ENCODE peak calls at places on chromosomes 13 and 19, in seven cellular contexts. One of them, this sample, is unnamed.

GRCh38 chr13:84366484-84366883 is 484.2 kb upstream of the SLITRK1 start:
- DNase-seq in endothelial cell of umbilical vein: no peak
- DNase-seq in neural progenitor cell: no peak
- DNase-seq in PC-3: no peak
- DNase-seq in fibroblast of lung: peak; percentile 69
- DNase-seq in PC-9: no peak
- DNase-seq in SK-N-MC: no peak
- DNase-seq in this sample: no peak

GRCh38 chr13:106586764-106587163 is 18.8 kb upstream of the ARGLU1 start:
- DNase-seq in PC-9: no peak
- DNase-seq in fibroblast of lung: no peak
- DNase-seq in SK-N-MC: no peak
- DNase-seq in PC-3: no peak
- DNase-seq in endothelial cell of umbilical vein: no peak
- DNase-seq in neural progenitor cell: no peak
- DNase-seq in this sample: no peak

GRCh38 chr19:30374791-30375650 is 2.8 kb downstream of the ZNF536 start:
- DNase-seq in endothelial cell of umbilical vein: no peak
- DNase-seq in fibroblast of lung: no peak
- DNase-seq in PC-3: no peak
- DNase-seq in PC-9: no peak
- DNase-seq in neural progenitor cell: peak; percentile 54
- DNase-seq in SK-N-MC: no peak
- DNase-seq in this sample: no peak

GRCh38 chr13:51317262-51317661 is 22.2 kb upstream of the SERPINE3 start:
- DNase-seq in PC-3: peak; percentile 76
- DNase-seq in PC-9: no peak
- DNase-seq in SK-N-MC: no peak
- DNase-seq in endothelial cell of umbilical vein: peak; percentile 42
- DNase-seq in fibroblast of lung: peak; percentile 72
- DNase-seq in neural progenitor cell: no peak
- DNase-seq in this sample: peak; percentile 20

GRCh38 chr13:109821038-109821545 is 34.7 kb upstream of the IRS2 start:
- DNase-seq in PC-9: peak; percentile 51
- DNase-seq in PC-3: no peak
- DNase-seq in fibroblast of lung: no peak
- DNase-seq in endothelial cell of umbilical vein: no peak
- DNase-seq in neural progenitor cell: no peak
- DNase-seq in SK-N-MC: no peak
- DNase-seq in this sample: no peak

GRCh38 chr13:79491715-79492114 is 10.8 kb downstream of the NDFIP2 start:
- DNase-seq in PC-3: peak; percentile 62
- DNase-seq in SK-N-MC: no peak
- DNase-seq in fibroblast of lung: peak; percentile 87
- DNase-seq in neural progenitor cell: no peak
- DNase-seq in endothelial cell of umbilical vein: no peak
- DNase-seq in PC-9: no peak
- DNase-seq in this sample: peak; percentile 95

GRCh38 chr19:35509018-35509652 is 4.3 kb downstream of the DMKN start:
- DNase-seq in PC-9: peak; percentile 70
- DNase-seq in neural progenitor cell: peak; percentile 62
- DNase-seq in SK-N-MC: no peak
- DNase-seq in PC-3: peak; percentile 67
- DNase-seq in endothelial cell of umbilical vein: no peak
- DNase-seq in fibroblast of lung: no peak
- DNase-seq in this sample: peak; percentile 79

GRCh38 chr13:111021270-111021669 is 93.8 kb upstream of the ARHGEF7 start:
- DNase-seq in endothelial cell of umbilical vein: no peak
- DNase-seq in neural progenitor cell: no peak
- DNase-seq in fibroblast of lung: no peak
- DNase-seq in PC-3: no peak
- DNase-seq in SK-N-MC: no peak
- DNase-seq in PC-9: no peak
- DNase-seq in this sample: no peak

GRCh38 chr19:5156231-5156986 is 184.2 kb downstream of the PTPRS start:
- DNase-seq in endothelial cell of umbilical vein: no peak
- DNase-seq in PC-9: no peak
- DNase-seq in fibroblast of lung: no peak
- DNase-seq in SK-N-MC: no peak
- DNase-seq in neural progenitor cell: no peak
- DNase-seq in PC-3: no peak
- DNase-seq in this sample: no peak

GRCh38 chr13:108780706-108781105 is 151.3 kb downstream of the MYO16 start:
- DNase-seq in PC-3: peak; percentile 10
- DNase-seq in fibroblast of lung: no peak
- DNase-seq in PC-9: no peak
- DNase-seq in SK-N-MC: no peak
- DNase-seq in endothelial cell of umbilical vein: no peak
- DNase-seq in neural progenitor cell: no peak
- DNase-seq in this sample: no peak

GRCh38 chr19:35718345-35719041 is 690 bp downstream of the KMT2B start:
- DNase-seq in PC-9: peak; percentile 29
- DNase-seq in PC-3: peak; percentile 9
- DNase-seq in fibroblast of lung: peak; percentile 15
- DNase-seq in SK-N-MC: no peak
- DNase-seq in neural progenitor cell: no peak
- DNase-seq in endothelial cell of umbilical vein: peak; percentile 25
- DNase-seq in this sample: peak; percentile 23

GRCh38 chr13:102273111-102273510 is 128.7 kb downstream of the FGF14 start:
- DNase-seq in neural progenitor cell: no peak
- DNase-seq in PC-3: no peak
- DNase-seq in SK-N-MC: no peak
- DNase-seq in endothelial cell of umbilical vein: no peak
- DNase-seq in fibroblast of lung: no peak
- DNase-seq in PC-9: no peak
- DNase-seq in this sample: no peak

GRCh38 chr13:102948006-102948405 is 102.2 kb downstream of the ERCC5 start:
- DNase-seq in PC-3: peak; percentile 4
- DNase-seq in neural progenitor cell: peak; percentile 63
- DNase-seq in fibroblast of lung: peak; percentile 5
- DNase-seq in PC-9: no peak
- DNase-seq in endothelial cell of umbilical vein: no peak
- DNase-seq in SK-N-MC: no peak
- DNase-seq in this sample: no peak

GRCh38 chr19:8004723-8005513 is 523 bp downstream of the ELAVL1 start:
- DNase-seq in PC-3: peak; percentile 19
- DNase-seq in neural progenitor cell: no peak
- DNase-seq in SK-N-MC: no peak
- DNase-seq in PC-9: no peak
- DNase-seq in fibroblast of lung: peak; percentile 23
- DNase-seq in endothelial cell of umbilical vein: peak; percentile 11
- DNase-seq in this sample: no peak

GRCh38 chr19:584240-585001 is 5.3 kb upstream of the HCN2 start:
- DNase-seq in fibroblast of lung: no peak
- DNase-seq in PC-3: peak; percentile 44
- DNase-seq in endothelial cell of umbilical vein: peak; percentile 44
- DNase-seq in neural progenitor cell: peak; percentile 82
- DNase-seq in SK-N-MC: no peak
- DNase-seq in PC-9: peak; percentile 52
- DNase-seq in this sample: no peak

GRCh38 chr19:11480081-11480926 is 542 bp downstream of the ELAVL3 start:
- DNase-seq in endothelial cell of umbilical vein: no peak
- DNase-seq in PC-9: no peak
- DNase-seq in neural progenitor cell: no peak
- DNase-seq in PC-3: no peak
- DNase-seq in SK-N-MC: no peak
- DNase-seq in fibroblast of lung: no peak
- DNase-seq in this sample: no peak

GRCh38 chr19:11480927-11481776 is at the start of gene ELAVL3:
- DNase-seq in fibroblast of lung: no peak
- DNase-seq in endothelial cell of umbilical vein: no peak
- DNase-seq in neural progenitor cell: peak; percentile 72
- DNase-seq in PC-9: no peak
- DNase-seq in SK-N-MC: no peak
- DNase-seq in PC-3: no peak
- DNase-seq in this sample: no peak

GRCh38 chr19:11483176-11484111 is 2.6 kb upstream of the ELAVL3 start:
- DNase-seq in endothelial cell of umbilical vein: no peak
- DNase-seq in neural progenitor cell: no peak
- DNase-seq in PC-3: no peak
- DNase-seq in fibroblast of lung: no peak
- DNase-seq in PC-9: no peak
- DNase-seq in SK-N-MC: no peak
- DNase-seq in this sample: no peak

GRCh38 chr19:11482384-11483050 is 1.7 kb upstream of the ELAVL3 start:
- DNase-seq in PC-9: peak; percentile 73
- DNase-seq in endothelial cell of umbilical vein: peak; percentile 78
- DNase-seq in fibroblast of lung: peak; percentile 55
- DNase-seq in PC-3: peak; percentile 88
- DNase-seq in neural progenitor cell: peak; percentile 91
- DNase-seq in SK-N-MC: no peak
- DNase-seq in this sample: peak; percentile 69

GRCh38 chr19:11481777-11482383 is 1.0 kb upstream of the ELAVL3 start:
- DNase-seq in neural progenitor cell: peak; percentile 92
- DNase-seq in SK-N-MC: peak; percentile 84
- DNase-seq in PC-3: peak; percentile 86
- DNase-seq in endothelial cell of umbilical vein: peak; percentile 81
- DNase-seq in fibroblast of lung: peak; percentile 80
- DNase-seq in PC-9: no peak
- DNase-seq in this sample: peak; percentile 74
- TF ChIP-seq EZH2 in neural progenitor cell: peak; percentile 16
- TF ChIP-seq EZH2 in SK-N-MC: no peak
- TF ChIP-seq EZH2 in PC-3: no peak
- TF ChIP-seq EZH2 in endothelial cell of umbilical vein: peak; percentile 11
- TF ChIP-seq EZH2 in fibroblast of lung: no peak
- TF ChIP-seq EZH2 in PC-9: no peak
- TF ChIP-seq EZH2 in this sample: peak; percentile 31

GRCh38 chr19:38734176-38734425 is 10.2 kb downstream of the CAPN12 start:
- DNase-seq in SK-N-MC: no peak
- DNase-seq in fibroblast of lung: no peak
- DNase-seq in PC-9: no peak
- DNase-seq in endothelial cell of umbilical vein: no peak
- DNase-seq in PC-3: no peak
- DNase-seq in neural progenitor cell: no peak
- DNase-seq in this sample: no peak

GRCh38 chr19:38735257-38735686 is 9.0 kb downstream of the CAPN12 start:
- DNase-seq in neural progenitor cell: peak; percentile 72
- DNase-seq in PC-3: peak; percentile 18
- DNase-seq in endothelial cell of umbilical vein: no peak
- DNase-seq in PC-9: peak; percentile 74
- DNase-seq in SK-N-MC: no peak
- DNase-seq in fibroblast of lung: no peak
- DNase-seq in this sample: peak; percentile 47

GRCh38 chr19:38736036-38736412 is 8.2 kb downstream of the CAPN12 start:
- DNase-seq in SK-N-MC: no peak
- DNase-seq in PC-3: peak; percentile 39
- DNase-seq in endothelial cell of umbilical vein: no peak
- DNase-seq in fibroblast of lung: peak; percentile 50
- DNase-seq in neural progenitor cell: peak; percentile 82
- DNase-seq in PC-9: peak; percentile 63
- DNase-seq in this sample: no peak

GRCh38 chr19:38733493-38734175 is 10.6 kb downstream of the CAPN12 start:
- DNase-seq in endothelial cell of umbilical vein: no peak
- DNase-seq in PC-9: no peak
- DNase-seq in fibroblast of lung: no peak
- DNase-seq in SK-N-MC: no peak
- DNase-seq in PC-3: no peak
- DNase-seq in neural progenitor cell: no peak
- DNase-seq in this sample: peak; percentile 48

GRCh38 chr19:38734426-38735256 is 9.6 kb downstream of the CAPN12 start:
- DNase-seq in PC-9: peak; percentile 51
- DNase-seq in SK-N-MC: no peak
- DNase-seq in neural progenitor cell: peak; percentile 41
- DNase-seq in endothelial cell of umbilical vein: no peak
- DNase-seq in PC-3: peak; percentile 35
- DNase-seq in fibroblast of lung: peak; percentile 30
- DNase-seq in this sample: peak; percentile 55
- H3K4me3 ChIP-seq in PC-9: peak overlapping the region; percentile 68
- H3K4me3 ChIP-seq in SK-N-MC: no peak overlapping the region
- H3K4me3 ChIP-seq in neural progenitor cell: peak overlapping the region; percentile 38
- H3K4me3 ChIP-seq in endothelial cell of umbilical vein: no peak overlapping the region
- H3K4me3 ChIP-seq in PC-3: no peak overlapping the region
- H3K4me3 ChIP-seq in fibroblast of lung: no peak overlapping the region
- H3K4me3 ChIP-seq in this sample: no peak overlapping the region

GRCh38 chr19:40567040-40567749 is 9.5 kb upstream of the SHKBP1 start:
- DNase-seq in PC-9: no peak
- DNase-seq in endothelial cell of umbilical vein: no peak
- DNase-seq in PC-3: no peak
- DNase-seq in SK-N-MC: no peak
- DNase-seq in neural progenitor cell: peak; percentile 38
- DNase-seq in fibroblast of lung: peak; percentile 18
- DNase-seq in this sample: no peak

GRCh38 chr19:40565355-40565754 is 11.3 kb upstream of the SHKBP1 start:
- DNase-seq in PC-3: no peak
- DNase-seq in SK-N-MC: no peak
- DNase-seq in fibroblast of lung: no peak
- DNase-seq in neural progenitor cell: no peak
- DNase-seq in PC-9: no peak
- DNase-seq in endothelial cell of umbilical vein: no peak
- DNase-seq in this sample: no peak

GRCh38 chr19:40565910-40566495 is 10.7 kb upstream of the SHKBP1 start:
- DNase-seq in neural progenitor cell: no peak
- DNase-seq in fibroblast of lung: no peak
- DNase-seq in endothelial cell of umbilical vein: no peak
- DNase-seq in PC-9: no peak
- DNase-seq in SK-N-MC: no peak
- DNase-seq in PC-3: no peak
- DNase-seq in this sample: no peak

GRCh38 chr19:40570313-40571004 is 6.2 kb upstream of the SHKBP1 start:
- DNase-seq in endothelial cell of umbilical vein: peak; percentile 99
- DNase-seq in PC-9: peak; percentile 99
- DNase-seq in PC-3: peak; percentile 98
- DNase-seq in fibroblast of lung: peak; percentile 99
- DNase-seq in SK-N-MC: peak; percentile 95
- DNase-seq in neural progenitor cell: peak; percentile 100
- DNase-seq in this sample: peak; percentile 98

DNA sequence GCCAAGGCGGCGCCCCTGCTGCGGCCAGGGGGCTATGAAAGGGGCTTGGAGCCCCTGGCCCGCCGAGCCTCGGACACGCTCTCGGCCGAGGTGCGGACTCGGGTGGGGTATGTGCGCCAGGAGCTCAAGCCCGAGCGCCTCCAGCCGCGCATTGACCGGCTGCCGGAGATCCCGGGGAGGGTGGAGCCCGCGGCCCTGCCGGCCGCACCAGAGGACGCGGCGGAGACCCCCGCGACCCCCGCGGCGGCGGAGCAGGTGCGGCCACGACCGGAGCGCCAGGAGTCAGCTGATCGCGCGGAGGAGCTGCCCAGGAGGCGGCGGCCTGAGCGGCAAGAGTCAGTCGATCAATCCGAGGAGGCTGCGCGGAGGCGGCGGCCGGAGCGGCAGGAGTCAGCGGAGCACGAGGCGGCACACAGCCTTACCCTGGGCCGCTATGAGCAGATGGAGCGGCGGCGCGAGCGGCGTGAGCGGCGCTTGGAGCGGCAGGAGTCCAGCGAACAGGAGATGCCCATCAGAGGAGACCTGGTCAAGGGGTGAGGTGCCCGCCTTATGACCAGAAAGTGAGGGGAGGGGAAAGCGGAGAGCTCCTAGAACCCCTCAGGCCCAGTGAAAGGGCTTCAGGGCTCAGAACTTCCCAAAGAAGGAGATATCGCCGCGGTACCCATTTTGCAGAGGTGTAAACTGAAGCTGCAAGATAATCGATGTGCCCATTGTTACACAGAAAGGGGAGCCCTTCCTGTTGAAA is 8.8 kb upstream of the SHKBP1 start:
- DNase-seq in SK-N-MC: no peak
- DNase-seq in endothelial cell of umbilical vein: no peak
- DNase-seq in PC-9: no peak
- DNase-seq in PC-3: no peak
- DNase-seq in neural progenitor cell: peak; percentile 63
- DNase-seq in fibroblast of lung: peak; percentile 11
- DNase-seq in this sample: no peak
- TF ChIP-seq EZH2 in SK-N-MC: no peak
- TF ChIP-seq EZH2 in endothelial cell of umbilical vein: peak; percentile 93
- TF ChIP-seq EZH2 in PC-9: no peak
- TF ChIP-seq EZH2 in PC-3: no peak
- TF ChIP-seq EZH2 in neural progenitor cell: peak; percentile 95
- TF ChIP-seq EZH2 in fibroblast of lung: no peak
- TF ChIP-seq EZH2 in this sample: no peak

GRCh38 chr19:54307389-54307788 is 5.6 kb downstream of the LILRA5 start:
- DNase-seq in SK-N-MC: no peak
- DNase-seq in fibroblast of lung: no peak
- DNase-seq in endothelial cell of umbilical vein: no peak
- DNase-seq in neural progenitor cell: no peak
- DNase-seq in PC-3: no peak
- DNase-seq in PC-9: no peak
- DNase-seq in this sample: no peak
- H3K4me3 ChIP-seq in SK-N-MC: no peak overlapping the region
- H3K4me3 ChIP-seq in fibroblast of lung: no peak overlapping the region
- H3K4me3 ChIP-seq in endothelial cell of umbilical vein: no peak overlapping the region
- H3K4me3 ChIP-seq in neural progenitor cell: no peak overlapping the region
- H3K4me3 ChIP-seq in PC-3: no peak overlapping the region
- H3K4me3 ChIP-seq in PC-9: no peak overlapping the region
- H3K4me3 ChIP-seq in this sample: no peak overlapping the region

This sample was measured in mammary epithelial cell.